ENCODE peak calls at places on chromosomes 2 and 18, in six cellular contexts. One of them, this sample, is unnamed.

GRCh38 chr18:57446322-57446721 is 11.1 kb downstream of the ONECUT2 start:
- DNase-seq in activated naive CD4-positive, alpha-beta T cell: no peak
- DNase-seq in GM23338: peak
- DNase-seq in cardiac septum: no peak
- DNase-seq in Kasumi-1: peak
- DNase-seq in fibroblast of gingiva: no peak
- DNase-seq in this sample: no peak

GRCh38 chr2:8389373-8390108 is 292.3 kb upstream of the ID2 start:
- DNase-seq in Kasumi-1: peak
- DNase-seq in fibroblast of gingiva: no peak
- DNase-seq in GM23338: no peak
- DNase-seq in cardiac septum: no peak
- DNase-seq in activated naive CD4-positive, alpha-beta T cell: no peak
- DNase-seq in this sample: no peak

GRCh38 chr2:218776488-218776887 is 5.5 kb upstream of the CYP27A1 start:
- DNase-seq in cardiac septum: no peak
- DNase-seq in GM23338: no peak
- DNase-seq in Kasumi-1: no peak
- DNase-seq in activated naive CD4-positive, alpha-beta T cell: no peak
- DNase-seq in fibroblast of gingiva: no peak
- DNase-seq in this sample: no peak

GRCh38 chr2:6412533-6413085 is 453.1 kb downstream of the CMPK2 start:
- DNase-seq in activated naive CD4-positive, alpha-beta T cell: no peak
- DNase-seq in fibroblast of gingiva: no peak
- DNase-seq in GM23338: no peak
- DNase-seq in Kasumi-1: no peak
- DNase-seq in cardiac septum: no peak
- DNase-seq in this sample: no peak

GRCh38 chr2:64325852-64326577 is 127.9 kb upstream of the LGALSL start:
- DNase-seq in fibroblast of gingiva: no peak
- DNase-seq in GM23338: no peak
- DNase-seq in Kasumi-1: no peak
- DNase-seq in cardiac septum: no peak
- DNase-seq in activated naive CD4-positive, alpha-beta T cell: no peak
- DNase-seq in this sample: no peak

GRCh38 chr2:220320326-220320725 is 692.9 kb downstream of the SLC4A3 start:
- DNase-seq in Kasumi-1: no peak
- DNase-seq in activated naive CD4-positive, alpha-beta T cell: no peak
- DNase-seq in GM23338: no peak
- DNase-seq in fibroblast of gingiva: peak
- DNase-seq in cardiac septum: no peak
- DNase-seq in this sample: no peak

GRCh38 chr18:39487932-39488331 is 1922.3 kb upstream of the CELF4 start:
- DNase-seq in GM23338: no peak
- DNase-seq in cardiac septum: no peak
- DNase-seq in Kasumi-1: no peak
- DNase-seq in fibroblast of gingiva: no peak
- DNase-seq in activated naive CD4-positive, alpha-beta T cell: no peak
- DNase-seq in this sample: no peak

GRCh38 chr2:65466551-65466950 is 34.2 kb upstream of the SPRED2 start:
- DNase-seq in Kasumi-1: no peak
- DNase-seq in cardiac septum: no peak
- DNase-seq in fibroblast of gingiva: no peak
- DNase-seq in GM23338: no peak
- DNase-seq in activated naive CD4-positive, alpha-beta T cell: no peak
- DNase-seq in this sample: no peak

GRCh38 chr2:74864728-74865722 is 31.1 kb downstream of the HK2 start:
- DNase-seq in GM23338: peak
- DNase-seq in activated naive CD4-positive, alpha-beta T cell: no peak
- DNase-seq in Kasumi-1: peak
- DNase-seq in cardiac septum: no peak
- DNase-seq in fibroblast of gingiva: no peak
- DNase-seq in this sample: no peak

GRCh38 chr18:61926532-61926931 is 33.7 kb upstream of the RNF152 start:
- DNase-seq in fibroblast of gingiva: no peak
- DNase-seq in GM23338: no peak
- DNase-seq in Kasumi-1: no peak
- DNase-seq in cardiac septum: no peak
- DNase-seq in activated naive CD4-positive, alpha-beta T cell: no peak
- DNase-seq in this sample: no peak

GRCh38 chr2:14633031-14633430 is 514 bp downstream of the LRATD1 start:
- DNase-seq in activated naive CD4-positive, alpha-beta T cell: no peak
- DNase-seq in GM23338: peak
- DNase-seq in fibroblast of gingiva: no peak
- DNase-seq in cardiac septum: no peak
- DNase-seq in Kasumi-1: no peak
- DNase-seq in this sample: peak

GRCh38 chr2:182133195-182133891 is 147.7 kb downstream of the PPP1R1C start:
- DNase-seq in cardiac septum: no peak
- DNase-seq in fibroblast of gingiva: peak
- DNase-seq in Kasumi-1: no peak
- DNase-seq in GM23338: no peak
- DNase-seq in activated naive CD4-positive, alpha-beta T cell: no peak
- DNase-seq in this sample: no peak

GRCh38 chr2:68742638-68743037 is 8.0 kb downstream of the ARHGAP25 start:
- DNase-seq in fibroblast of gingiva: no peak
- DNase-seq in Kasumi-1: peak
- DNase-seq in activated naive CD4-positive, alpha-beta T cell: no peak
- DNase-seq in GM23338: no peak
- DNase-seq in cardiac septum: no peak
- DNase-seq in this sample: no peak

GRCh38 chr2:165794520-165794882 is 454 bp upstream of the GALNT3 start:
- DNase-seq in cardiac septum: peak
- DNase-seq in GM23338: peak
- DNase-seq in activated naive CD4-positive, alpha-beta T cell: no peak
- DNase-seq in fibroblast of gingiva: peak
- DNase-seq in Kasumi-1: peak
- DNase-seq in this sample: peak

GRCh38 chr18:2515908-2516625 is 55.2 kb downstream of the METTL4 start:
- DNase-seq in GM23338: no peak
- DNase-seq in fibroblast of gingiva: peak
- DNase-seq in cardiac septum: no peak
- DNase-seq in Kasumi-1: peak
- DNase-seq in activated naive CD4-positive, alpha-beta T cell: no peak
- DNase-seq in this sample: peak

GRCh38 chr2:192307530-192307929 is 112.8 kb upstream of the TMEFF2 start:
- DNase-seq in cardiac septum: no peak
- DNase-seq in GM23338: no peak
- DNase-seq in Kasumi-1: no peak
- DNase-seq in activated naive CD4-positive, alpha-beta T cell: no peak
- DNase-seq in fibroblast of gingiva: no peak
- DNase-seq in this sample: no peak

GRCh38 chr2:137937246-137937645 is 27.0 kb upstream of the HNMT start:
- DNase-seq in fibroblast of gingiva: no peak
- DNase-seq in GM23338: no peak
- DNase-seq in activated naive CD4-positive, alpha-beta T cell: no peak
- DNase-seq in cardiac septum: no peak
- DNase-seq in Kasumi-1: no peak
- DNase-seq in this sample: no peak

GRCh38 chr2:240993446-240994160 is 4.8 kb upstream of the SNED1 start:
- DNase-seq in Kasumi-1: no peak
- DNase-seq in GM23338: no peak
- DNase-seq in fibroblast of gingiva: no peak
- DNase-seq in activated naive CD4-positive, alpha-beta T cell: no peak
- DNase-seq in cardiac septum: peak
- DNase-seq in this sample: no peak

GRCh38 chr18:23970161-23971153 is 44.1 kb upstream of the TTC39C start:
- DNase-seq in Kasumi-1: no peak
- DNase-seq in cardiac septum: no peak
- DNase-seq in GM23338: no peak
- DNase-seq in activated naive CD4-positive, alpha-beta T cell: peak
- DNase-seq in fibroblast of gingiva: no peak
- DNase-seq in this sample: no peak

GRCh38 chr2:128473175-128474013 is 154.7 kb upstream of the HS6ST1 start:
- DNase-seq in GM23338: peak
- DNase-seq in activated naive CD4-positive, alpha-beta T cell: no peak
- DNase-seq in cardiac septum: peak
- DNase-seq in fibroblast of gingiva: peak
- DNase-seq in Kasumi-1: peak
- DNase-seq in this sample: no peak

GRCh38 chr2:176174850-176175728 is 13.4 kb upstream of the HOXD1 start:
- DNase-seq in Kasumi-1: no peak
- DNase-seq in GM23338: peak
- DNase-seq in activated naive CD4-positive, alpha-beta T cell: no peak
- DNase-seq in fibroblast of gingiva: no peak
- DNase-seq in cardiac septum: no peak
- DNase-seq in this sample: no peak

GRCh38 chr18:40152859-40153258 is 1802.2 kb upstream of the PIK3C3 start:
- DNase-seq in activated naive CD4-positive, alpha-beta T cell: no peak
- DNase-seq in Kasumi-1: no peak
- DNase-seq in cardiac septum: no peak
- DNase-seq in fibroblast of gingiva: no peak
- DNase-seq in GM23338: no peak
- DNase-seq in this sample: no peak

GRCh38 chr2:134244091-134244490 is 9.8 kb upstream of the MGAT5 start:
- DNase-seq in cardiac septum: no peak
- DNase-seq in Kasumi-1: no peak
- DNase-seq in activated naive CD4-positive, alpha-beta T cell: no peak
- DNase-seq in fibroblast of gingiva: no peak
- DNase-seq in GM23338: no peak
- DNase-seq in this sample: no peak

GRCh38 chr2:175004980-175005832 is at the start of gene CHN1:
- DNase-seq in GM23338: peak
- DNase-seq in Kasumi-1: peak
- DNase-seq in cardiac septum: peak
- DNase-seq in activated naive CD4-positive, alpha-beta T cell: peak
- DNase-seq in fibroblast of gingiva: peak
- DNase-seq in this sample: peak

GRCh38 chr2:113208995-113209868 is 35.5 kb downstream of the PSD4 start:
- DNase-seq in fibroblast of gingiva: peak
- DNase-seq in cardiac septum: peak
- DNase-seq in activated naive CD4-positive, alpha-beta T cell: no peak
- DNase-seq in Kasumi-1: no peak
- DNase-seq in GM23338: no peak
- DNase-seq in this sample: no peak

GRCh38 chr2:28751956-28752607 is 452 bp downstream of the PPP1CB start:
- DNase-seq in cardiac septum: peak
- DNase-seq in fibroblast of gingiva: no peak
- DNase-seq in GM23338: no peak
- DNase-seq in activated naive CD4-positive, alpha-beta T cell: peak
- DNase-seq in Kasumi-1: no peak
- DNase-seq in this sample: peak

GRCh38 chr18:46814394-46814793 is 57.5 kb upstream of the ST8SIA5 start:
- DNase-seq in cardiac septum: no peak
- DNase-seq in fibroblast of gingiva: no peak
- DNase-seq in GM23338: no peak
- DNase-seq in Kasumi-1: no peak
- DNase-seq in activated naive CD4-positive, alpha-beta T cell: no peak
- DNase-seq in this sample: no peak

GRCh38 chr2:176682278-176682677 is 413.0 kb downstream of the MTX2 start:
- DNase-seq in fibroblast of gingiva: no peak
- DNase-seq in cardiac septum: no peak
- DNase-seq in GM23338: no peak
- DNase-seq in Kasumi-1: no peak
- DNase-seq in activated naive CD4-positive, alpha-beta T cell: no peak
- DNase-seq in this sample: no peak

GRCh38 chr2:119436993-119437772 is 5.5 kb downstream of the TMEM37 start:
- DNase-seq in fibroblast of gingiva: no peak
- DNase-seq in Kasumi-1: no peak
- DNase-seq in cardiac septum: no peak
- DNase-seq in activated naive CD4-positive, alpha-beta T cell: no peak
- DNase-seq in GM23338: no peak
- DNase-seq in this sample: no peak

GRCh38 chr2:72713857-72714256 is 112.0 kb downstream of the EXOC6B start:
- DNase-seq in fibroblast of gingiva: no peak
- DNase-seq in cardiac septum: no peak
- DNase-seq in Kasumi-1: no peak
- DNase-seq in GM23338: peak
- DNase-seq in activated naive CD4-positive, alpha-beta T cell: no peak
- DNase-seq in this sample: no peak

GRCh38 chr2:69989017-69989416 is 27.6 kb upstream of the ASPRV1 start:
- DNase-seq in fibroblast of gingiva: no peak
- DNase-seq in GM23338: no peak
- DNase-seq in Kasumi-1: no peak
- DNase-seq in activated naive CD4-positive, alpha-beta T cell: no peak
- DNase-seq in cardiac septum: no peak
- DNase-seq in this sample: no peak

GRCh38 chr18:49238433-49239042 is 221.9 kb downstream of the DYM start:
- DNase-seq in Kasumi-1: peak
- DNase-seq in fibroblast of gingiva: no peak
- DNase-seq in activated naive CD4-positive, alpha-beta T cell: no peak
- DNase-seq in GM23338: peak
- DNase-seq in cardiac septum: no peak
- DNase-seq in this sample: no peak

GRCh38 chr18:57043241-57043640 is 103.6 kb upstream of the BOD1L2 start:
- DNase-seq in GM23338: no peak
- DNase-seq in Kasumi-1: no peak
- DNase-seq in cardiac septum: no peak
- DNase-seq in activated naive CD4-positive, alpha-beta T cell: no peak
- DNase-seq in fibroblast of gingiva: no peak
- DNase-seq in this sample: no peak

GRCh38 chr2:241082338-241083090 is 19.6 kb downstream of the MTERF4 start:
- DNase-seq in GM23338: no peak
- DNase-seq in fibroblast of gingiva: no peak
- DNase-seq in Kasumi-1: no peak
- DNase-seq in cardiac septum: no peak
- DNase-seq in activated naive CD4-positive, alpha-beta T cell: no peak
- DNase-seq in this sample: no peak

GRCh38 chr2:45782968-45783367 is 131.5 kb downstream of the PRKCE start:
- DNase-seq in cardiac septum: no peak
- DNase-seq in GM23338: no peak
- DNase-seq in activated naive CD4-positive, alpha-beta T cell: no peak
- DNase-seq in fibroblast of gingiva: peak
- DNase-seq in Kasumi-1: no peak
- DNase-seq in this sample: no peak

GRCh38 chr2:31138037-31138962 is at the start of gene GALNT14:
- DNase-seq in fibroblast of gingiva: peak
- DNase-seq in activated naive CD4-positive, alpha-beta T cell: no peak
- DNase-seq in GM23338: peak
- DNase-seq in cardiac septum: peak
- DNase-seq in Kasumi-1: peak
- DNase-seq in this sample: peak

GRCh38 chr2:148932536-148932935 is 57.5 kb downstream of the KIF5C start:
- DNase-seq in cardiac septum: no peak
- DNase-seq in GM23338: no peak
- DNase-seq in Kasumi-1: no peak
- DNase-seq in activated naive CD4-positive, alpha-beta T cell: no peak
- DNase-seq in fibroblast of gingiva: no peak
- DNase-seq in this sample: no peak

GRCh38 chr18:13266208-13267100 is 47.9 kb downstream of the LDLRAD4 start:
- DNase-seq in Kasumi-1: no peak
- DNase-seq in GM23338: no peak
- DNase-seq in activated naive CD4-positive, alpha-beta T cell: no peak
- DNase-seq in fibroblast of gingiva: peak
- DNase-seq in cardiac septum: no peak
- DNase-seq in this sample: no peak